ENCODE peak calls at places on chromosomes 13 and 19, in nine cellular contexts. G is Caco-2, E is neuronal stem cell, J is breast epithelium, Y is DND-41, U is H1, M is GM23248, V is lung, H is A673. D is an unnamed sample. For H3K36me3, the result is how much of the 10 kb centered on the place peaks cover.

GRCh38 chr13:77584111-77584510 is 48.6 kb downstream of the SCEL start:
- DNase-seq in G (no peak), E (no peak), J (no peak), Y (peak), U (no peak), M (no peak), V (no peak), H (peak), D (peak)

GRCh38 chr19:42199440-42200115 is 17.9 kb downstream of the DEDD2 start:
- DNase-seq in G (no peak), E (no peak), J (no peak), Y (peak), U (no peak), M (no peak), V (peak), H (no peak), D (no peak)

GRCh38 chr19:6378036-6378435 is 2.3 kb upstream of the PSPN start:
- DNase-seq in G (peak), E (no peak), J (no peak), Y (no peak), U (no peak), M (peak), V (no peak), H (no peak), D (no peak)

GRCh38 chr13:26095846-26096245 is 44.0 kb upstream of the SHISA2 start:
- DNase-seq in G (no peak), E (no peak), J (no peak), Y (no peak), U (no peak), M (no peak), V (no peak), H (no peak), D (no peak)

GRCh38 chr13:28684257-28684656 is 25.3 kb downstream of the POMP start:
- DNase-seq in G (peak), E (peak), J (no peak), Y (no peak), U (peak), M (peak), V (no peak), H (peak), D (no peak)

GRCh38 chr19:30492581-30492980 is 120.4 kb downstream of the ZNF536 start:
- DNase-seq in G (no peak), E (no peak), J (no peak), Y (no peak), U (no peak), M (no peak), V (no peak), H (no peak), D (no peak)

GRCh38 chr13:20988033-20988908 is 73.1 kb downstream of the LATS2 start:
- DNase-seq in G (no peak), E (no peak), J (no peak), Y (no peak), U (no peak), M (no peak), V (no peak), H (no peak), D (no peak)

GRCh38 chr19:1522061-1522460 is 1.8 kb upstream of the PLK5 start:
- DNase-seq in G (no peak), E (no peak), J (no peak), Y (no peak), U (no peak), M (no peak), V (no peak), H (no peak), D (no peak)

GRCh38 chr13:85298387-85298924 is 500.8 kb downstream of the SLITRK6 start:
- DNase-seq in G (no peak), E (no peak), J (no peak), Y (no peak), U (no peak), M (no peak), V (no peak), H (no peak), D (no peak)

GRCh38 chr19:52307275-52307674 is 10.3 kb downstream of the ZNF480 start:
- DNase-seq in G (no peak), E (peak), J (no peak), Y (peak), U (peak), M (peak), V (no peak), H (peak), D (peak)
- H3K36me3 ChIP-seq in G (under half), E (half or more), J (under half), Y (half or more), U (half or more), M (half or more), V (under half), H (under half), D (under half)

GRCh38 chr13:24032252-24032651 is 128.3 kb upstream of the SPATA13 start:
- DNase-seq in G (no peak), E (no peak), J (no peak), Y (no peak), U (no peak), M (peak), V (peak), H (no peak), D (no peak)

GRCh38 chr13:24032674-24033073 is 127.8 kb upstream of the SPATA13 start:
- DNase-seq in G (no peak), E (no peak), J (no peak), Y (no peak), U (no peak), M (peak), V (peak), H (no peak), D (no peak)

GRCh38 chr13:24036115-24036514 is 124.4 kb upstream of the SPATA13 start:
- DNase-seq in G (no peak), E (no peak), J (no peak), Y (no peak), U (no peak), M (peak), V (peak), H (no peak), D (no peak)

GRCh38 chr13:24035411-24035810 is 125.1 kb upstream of the SPATA13 start:
- DNase-seq in G (no peak), E (no peak), J (no peak), Y (no peak), U (no peak), M (peak), V (peak), H (no peak), D (no peak)

DNA sequence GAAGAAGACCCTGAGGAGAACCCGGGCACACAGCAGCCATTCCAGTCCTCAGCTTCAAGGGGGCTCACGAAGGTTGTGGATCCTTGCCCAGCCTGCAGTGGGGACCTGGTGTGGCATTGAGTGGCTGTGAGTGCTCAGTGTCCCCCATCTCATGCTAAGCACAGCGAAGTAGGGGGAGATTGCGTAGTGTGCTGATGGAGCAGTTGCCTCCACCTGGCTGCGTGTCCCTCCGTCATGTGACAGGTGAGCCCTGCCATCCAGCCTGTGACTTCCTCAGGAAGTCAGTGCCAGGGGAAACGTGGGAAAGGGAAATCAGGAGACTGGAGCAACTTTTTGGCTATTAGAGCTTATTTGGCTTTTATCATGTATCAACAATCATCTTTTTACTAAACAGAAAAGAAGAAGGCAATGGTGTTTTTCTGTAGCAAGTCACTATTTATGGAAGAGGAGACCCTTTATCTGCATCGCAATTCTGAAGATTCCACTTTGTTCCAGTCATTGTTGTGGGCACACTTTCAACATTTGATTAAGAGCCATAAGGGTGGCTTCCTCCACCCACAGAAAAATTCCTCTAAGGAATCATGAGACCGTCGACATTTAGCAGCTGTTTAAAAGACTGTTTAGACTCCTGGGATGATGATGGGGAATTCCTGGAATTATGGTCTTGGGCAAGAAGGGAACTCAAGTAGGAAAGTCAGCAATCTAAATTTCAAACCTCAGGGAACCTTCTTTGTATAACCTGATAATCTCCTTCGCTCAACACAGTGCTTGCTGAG is 126.8 kb upstream of the SPATA13 start:
- DNase-seq in G (no peak), E (no peak), J (no peak), Y (no peak), U (no peak), M (peak), V (peak), H (no peak), D (no peak)
- H3K4me3 ChIP-seq in G (no peak), E (no peak), J (no peak), Y (no peak), U (no peak), M (peak), V (no peak), H (no peak), D (no peak)

GRCh38 chr13:102645701-102646100 is 48.9 kb downstream of the TPP2 start:
- DNase-seq in G (no peak), E (no peak), J (no peak), Y (no peak), U (no peak), M (no peak), V (no peak), H (no peak), D (no peak)
- H3K36me3 ChIP-seq in G (under half), E (half or more), J (under half), Y (half or more), U (half or more), M (half or more), V (under half), H (under half), D (under half)

GRCh38 chr13:96673825-96674224 is 320.5 kb downstream of the OXGR1 start:
- DNase-seq in G (no peak), E (no peak), J (no peak), Y (no peak), U (no peak), M (no peak), V (no peak), H (no peak), D (no peak)

GRCh38 chr13:96677029-96677428 is 317.2 kb downstream of the OXGR1 start:
- DNase-seq in G (no peak), E (no peak), J (no peak), Y (no peak), U (no peak), M (no peak), V (no peak), H (no peak), D (no peak)

GRCh38 chr13:96672016-96672415 is 322.3 kb downstream of the OXGR1 start:
- DNase-seq in G (no peak), E (no peak), J (no peak), Y (no peak), U (no peak), M (no peak), V (no peak), H (no peak), D (no peak)

DNA sequence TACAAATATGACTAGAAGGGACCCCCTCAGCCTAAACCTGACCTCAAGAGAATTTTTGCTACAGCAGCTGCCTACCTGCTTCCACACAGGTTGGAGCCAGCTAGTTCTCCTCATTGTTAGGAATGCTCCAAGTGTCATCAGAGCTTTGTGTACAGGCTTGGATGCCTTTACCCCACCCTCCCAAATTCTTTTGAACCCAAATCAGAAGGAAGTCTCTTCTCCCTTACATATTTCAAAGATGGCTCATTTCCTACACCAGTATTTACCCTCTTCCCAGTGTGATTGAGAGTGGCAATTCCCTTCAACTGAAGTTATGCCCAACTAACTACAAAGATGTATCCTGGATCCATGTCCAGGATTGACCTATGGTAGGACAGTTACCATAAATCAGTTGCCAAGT is 323.2 kb downstream of the OXGR1 start:
- DNase-seq in G (no peak), E (no peak), J (no peak), Y (no peak), U (no peak), M (peak), V (no peak), H (no peak), D (no peak)
- H3K4me3 ChIP-seq in G (no peak), E (no peak), J (no peak), Y (no peak), U (no peak), M (no peak), V (no peak), H (no peak), D (no peak)

GRCh38 chr19:16383584-16384161 is 59.0 kb downstream of the KLF2 start:
- DNase-seq in G (no peak), E (no peak), J (no peak), Y (no peak), U (no peak), M (no peak), V (no peak), H (no peak), D (no peak)

GRCh38 chr19:16384688-16385087 is 60.1 kb downstream of the KLF2 start:
- DNase-seq in G (no peak), E (no peak), J (no peak), Y (no peak), U (no peak), M (no peak), V (no peak), H (no peak), D (no peak)

GRCh38 chr19:16385296-16385695 is 60.7 kb downstream of the KLF2 start:
- DNase-seq in G (no peak), E (no peak), J (no peak), Y (no peak), U (no peak), M (no peak), V (no peak), H (no peak), D (no peak)

GRCh38 chr19:16385821-16386220 is 61.2 kb downstream of the KLF2 start:
- DNase-seq in G (no peak), E (no peak), J (no peak), Y (no peak), U (no peak), M (no peak), V (no peak), H (no peak), D (no peak)

DNA sequence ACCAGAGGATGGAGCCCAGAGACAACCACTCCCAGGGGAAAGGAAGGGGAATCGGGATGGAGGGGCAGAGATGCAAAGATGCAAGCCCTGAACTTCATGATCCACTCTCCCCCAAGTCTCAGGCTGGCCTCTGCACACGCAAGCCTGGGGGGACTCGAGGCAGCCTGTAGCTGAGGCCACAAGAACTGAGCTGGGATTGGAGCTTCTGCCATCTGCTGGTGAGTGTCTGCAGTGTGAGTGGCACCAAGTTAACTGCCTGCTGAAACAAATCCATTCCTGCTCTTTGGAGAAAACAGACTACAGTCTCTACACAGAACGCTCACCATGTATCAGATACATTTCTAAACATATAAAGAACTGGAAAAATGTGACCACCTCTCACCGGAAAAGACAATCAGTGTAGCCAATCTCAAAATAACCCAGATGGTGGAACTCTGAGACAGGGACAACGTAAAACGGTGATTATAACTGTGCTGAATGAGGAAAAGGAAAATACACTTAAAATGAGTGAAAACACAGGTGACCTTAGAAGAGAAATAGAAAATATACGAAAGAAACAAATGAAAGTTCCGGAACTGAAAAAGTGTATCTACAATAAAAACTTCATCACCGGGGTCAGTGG is 62.1 kb downstream of the KLF2 start:
- DNase-seq in G (no peak), E (peak), J (no peak), Y (peak), U (no peak), M (peak), V (no peak), H (peak), D (peak)
- H3K36me3 ChIP-seq in G (under half), E (half or more), J (under half), Y (half or more), U (under half), M (under half), V (under half), H (half or more), D (under half)

GRCh38 chr19:311813-312261 is 20.6 kb upstream of the PLPP2 start:
- DNase-seq in G (no peak), E (no peak), J (no peak), Y (no peak), U (no peak), M (no peak), V (no peak), H (no peak), D (no peak)
- H3K4me3 ChIP-seq in G (no peak), E (no peak), J (peak), Y (no peak), U (no peak), M (no peak), V (no peak), H (no peak), D (no peak)